ENCODE peak calls at places on chromosomes 3 and 15, in seven cellular contexts. U is IMR-90; O is lower lobe of right lung; J is spleen; K is right lobe of liver; I is CD8-positive, alpha-beta T cell; Q is fibroblast of lung. P is an unnamed sample.

GRCh38 chr15:39594056-39594763 is 13.3 kb downstream of the THBS1 start:
- DNase-seq in U (peak; percentile 34), O (no peak), Q (peak; percentile 12), K (no peak), J (no peak), I (no peak), P (no peak)

GRCh38 chr15:96524676-96525417 is 194.3 kb downstream of the NR2F2 start:
- DNase-seq in J (no peak), Q (no peak), K (no peak), U (no peak), O (no peak), I (no peak), P (no peak)

GRCh38 chr15:27124287-27124830 is 153.4 kb downstream of the GABRG3 start:
- DNase-seq in J (no peak), U (no peak), Q (no peak), I (no peak), K (no peak), O (no peak), P (no peak)

GRCh38 chr3:60986552-60986951 is 264.7 kb downstream of the FHIT start:
- DNase-seq in J (no peak), I (no peak), U (no peak), Q (no peak), K (no peak), O (no peak), P (no peak)

GRCh38 chr3:134397755-134398154 is 23.5 kb upstream of the AMOTL2 start:
- DNase-seq in U (no peak), J (no peak), Q (no peak), K (no peak), O (no peak), I (no peak), P (no peak)

GRCh38 chr15:90004671-90005070 is 3.5 kb downstream of the ZNF710 start:
- DNase-seq in K (no peak), U (peak; percentile 99), J (peak; percentile 79), O (peak; percentile 55), I (no peak), Q (peak; percentile 95), P (no peak)

GRCh38 chr3:197183582-197183981 is 114.8 kb downstream of the DLG1 start:
- DNase-seq in I (no peak), J (no peak), Q (no peak), K (no peak), O (no peak), U (no peak), P (no peak)

GRCh38 chr3:130900959-130901358 is 7.1 kb downstream of the ATP2C1 start:
- DNase-seq in I (no peak), K (no peak), O (no peak), Q (no peak), J (no peak), U (peak; percentile 14), P (no peak)

GRCh38 chr3:4687167-4687566 is 194.0 kb downstream of the ITPR1 start:
- DNase-seq in Q (no peak), U (no peak), J (no peak), K (no peak), O (no peak), I (no peak), P (no peak)

GRCh38 chr15:75455982-75456531 is 4.6 kb upstream of the SIN3A start:
- DNase-seq in U (peak; percentile 68), Q (peak; percentile 33), J (no peak), O (peak; percentile 76), I (peak; percentile 44), K (no peak), P (no peak)

GRCh38 chr3:141414800-141415462 is 46.6 kb downstream of the ZBTB38 start:
- DNase-seq in I (no peak), K (no peak), J (no peak), U (peak; percentile 70), Q (peak; percentile 50), O (no peak), P (no peak)

GRCh38 chr15:101723161-101723873 is 956 bp downstream of the TARS3 start:
- DNase-seq in O (no peak), K (no peak), I (peak; percentile 6), U (peak; percentile 26), Q (peak; percentile 15), J (no peak), P (peak; percentile 43)

GRCh38 chr15:80450811-80451321 is 46.7 kb downstream of the ARNT2 start:
- DNase-seq in U (no peak), Q (no peak), K (no peak), J (no peak), O (no peak), I (no peak), P (no peak)

GRCh38 chr15:66452971-66453580 is 44.5 kb downstream of the SNAPC5 start:
- DNase-seq in Q (no peak), U (no peak), I (no peak), K (no peak), O (no peak), J (no peak), P (no peak)

DNA sequence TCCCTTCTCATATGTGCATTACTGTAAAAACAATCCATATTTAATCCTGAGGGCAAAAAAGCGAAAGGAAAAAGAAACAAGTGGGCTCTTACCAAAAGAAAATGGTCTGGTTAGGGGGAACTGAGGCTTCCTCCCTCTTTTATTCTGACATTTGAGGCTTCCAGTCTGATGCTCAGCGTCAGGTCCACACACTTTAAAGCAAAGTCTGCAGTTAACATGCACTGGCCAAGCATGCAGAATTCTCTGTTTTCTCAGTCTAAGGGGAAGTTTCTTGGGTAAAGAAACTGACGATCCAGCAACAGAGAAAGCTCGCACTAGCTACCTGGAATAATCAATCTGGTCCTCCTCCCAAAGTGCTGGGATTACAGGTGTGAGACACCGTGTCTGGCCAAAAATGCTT is 36.3 kb upstream of the TRIM59 start:
- DNase-seq in K (no peak), O (no peak), I (no peak), J (no peak), U (no peak), Q (no peak), P (no peak)
- H3K4me3 ChIP-seq in K (peak overlapping the region; percentile 12), O (peak overlapping the region; percentile 41), I (no peak overlapping the region), J (peak overlapping the region; percentile 16), U (peak overlapping the region; percentile 9), Q (peak overlapping the region; percentile 54), P (no peak overlapping the region)

GRCh38 chr15:63277044-63277892 is at the start of gene APH1B:
- DNase-seq in I (peak; percentile 74), O (peak; percentile 91), K (peak; percentile 89), J (peak; percentile 96), Q (peak; percentile 72), U (peak; percentile 48), P (peak; percentile 90)
- TF ChIP-seq CTCF in I (no peak), O (no peak), K (no peak), J (peak; percentile 12), Q (no peak), U (no peak), P (no peak)

GRCh38 chr3:16364323-16364722 is 99.3 kb downstream of the OXNAD1 start:
- DNase-seq in K (no peak), I (no peak), Q (no peak), O (no peak), J (no peak), U (no peak), P (no peak)

GRCh38 chr3:16363636-16364035 is 98.6 kb downstream of the OXNAD1 start:
- DNase-seq in O (no peak), J (no peak), U (no peak), Q (no peak), K (no peak), I (no peak), P (no peak)

GRCh38 chr3:16362781-16363180 is 97.8 kb downstream of the OXNAD1 start:
- DNase-seq in Q (no peak), I (no peak), K (no peak), O (no peak), U (peak; percentile 45), J (no peak), P (no peak)

GRCh38 chr3:16359331-16359730 is 94.3 kb downstream of the OXNAD1 start:
- DNase-seq in K (no peak), O (no peak), J (no peak), I (no peak), Q (no peak), U (no peak), P (no peak)

GRCh38 chr3:16361087-16361486 is 96.1 kb downstream of the OXNAD1 start:
- DNase-seq in O (no peak), Q (no peak), J (no peak), I (no peak), U (no peak), K (no peak), P (no peak)
- H3K4me1 ChIP-seq in O (peaks cover 7% of the 10 kb centered on the region), Q (no peaks in the 10 kb centered on the region), J (peaks cover 36% of the 10 kb centered on the region), I (no peaks in the 10 kb centered on the region), U (no peaks in the 10 kb centered on the region), K (no peaks in the 10 kb centered on the region), P (no peaks in the 10 kb centered on the region)

DNA sequence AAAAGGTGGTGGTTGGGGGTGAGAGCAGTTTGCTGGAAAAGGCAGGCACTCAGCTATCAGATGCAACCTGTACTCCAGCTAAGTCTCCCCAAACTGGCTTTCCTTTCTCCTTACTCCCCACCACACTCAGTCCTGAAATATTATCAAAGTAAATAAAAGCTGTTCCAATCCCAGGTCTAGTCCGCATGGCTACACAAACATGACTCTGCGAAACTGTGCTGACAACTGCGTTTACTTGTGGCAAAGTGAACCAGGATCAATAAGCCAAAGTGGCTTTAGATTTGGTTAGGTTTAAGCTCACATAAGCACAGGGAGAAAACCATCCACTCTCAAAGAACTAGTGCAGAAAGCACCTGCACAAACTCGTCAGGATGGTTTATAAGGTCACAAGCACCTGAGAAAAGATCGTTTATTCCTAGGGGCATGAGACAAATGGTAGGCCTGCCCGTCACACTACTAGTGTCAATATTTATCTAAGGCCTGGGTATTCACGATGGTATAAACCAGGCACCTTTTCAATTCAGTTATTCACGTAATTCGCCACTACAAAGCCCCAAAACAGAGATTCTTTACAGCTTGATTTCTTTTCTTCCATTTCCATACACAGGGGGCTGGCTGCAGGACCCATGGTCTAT is 25.3 kb downstream of the LRIG1 start:
- DNase-seq in I (no peak), U (no peak), Q (no peak), O (no peak), J (no peak), K (no peak), P (no peak)
- H3K4me3 ChIP-seq in I (no peak overlapping the region), U (no peak overlapping the region), Q (no peak overlapping the region), O (no peak overlapping the region), J (no peak overlapping the region), K (no peak overlapping the region), P (no peak overlapping the region)

P was measured in mucosa of descending colon.